ENCODE peak calls at places on chromosomes 2 and 18, in ten cellular contexts. R, Q, P, I, K, X, G, E, M and H are unnamed samples.

GRCh38 chr2:68290825-68291224 is 28.9 kb downstream of the CNRIP1 start:
- DNase-seq in R (no peak), Q (no peak), P (no peak), I (no peak), K (no peak), X (no peak), G (no peak), E (no peak), M (no peak), H (no peak)

GRCh38 chr2:96181529-96181928 is 27.1 kb downstream of the STARD7 start:
- DNase-seq in R (no peak), Q (no peak), P (no peak), I (no peak), K (no peak), X (no peak), G (no peak), E (no peak), M (no peak), H (no peak)

GRCh38 chr2:26458365-26459042 is 19.4 kb downstream of the OTOF start:
- DNase-seq in R (no peak), Q (peak), P (no peak), I (no peak), K (no peak), X (no peak), G (no peak), E (no peak), M (no peak), H (no peak)

GRCh38 chr2:136765736-136766323 is 485 bp downstream of the THSD7B start:
- DNase-seq in R (no peak), Q (peak), P (no peak), I (no peak), K (no peak), X (no peak), G (no peak), E (no peak), M (no peak), H (no peak)

GRCh38 chr2:96539215-96539920 is 2.8 kb downstream of the ARID5A start:
- DNase-seq in R (no peak), Q (no peak), P (no peak), I (no peak), K (no peak), X (no peak), G (no peak), E (no peak), M (no peak), H (no peak)

GRCh38 chr2:172698041-172698863 is 37.4 kb upstream of the RAPGEF4 start:
- DNase-seq in R (no peak), Q (no peak), P (peak), I (no peak), K (peak), X (no peak), G (no peak), E (no peak), M (peak), H (no peak)

GRCh38 chr2:119366161-119366648 is 429 bp downstream of the C2orf76 start:
- DNase-seq in R (no peak), Q (no peak), P (peak), I (no peak), K (no peak), X (no peak), G (no peak), E (no peak), M (peak), H (no peak)

GRCh38 chr2:88860421-88861075 is 169.1 kb downstream of the RPIA start:
- DNase-seq in R (no peak), Q (no peak), P (no peak), I (no peak), K (no peak), X (no peak), G (no peak), E (no peak), M (no peak), H (no peak)

GRCh38 chr2:173119069-173119807 is 43.6 kb downstream of the MAP3K20 start:
- DNase-seq in R (no peak), Q (no peak), P (peak), I (no peak), K (no peak), X (no peak), G (no peak), E (no peak), M (no peak), H (no peak)

GRCh38 chr2:26035110-26035728 is 1.3 kb downstream of the RAB10 start:
- DNase-seq in R (no peak), Q (no peak), P (peak), I (no peak), K (no peak), X (peak), G (no peak), E (no peak), M (no peak), H (peak)

GRCh38 chr2:43642363-43642762 is 5.3 kb downstream of the PLEKHH2 start:
- DNase-seq in R (no peak), Q (no peak), P (no peak), I (no peak), K (no peak), X (no peak), G (no peak), E (no peak), M (no peak), H (no peak)

GRCh38 chr18:12388440-12388839 is 11.4 kb upstream of the AFG3L2 start:
- DNase-seq in R (no peak), Q (no peak), P (no peak), I (no peak), K (no peak), X (no peak), G (no peak), E (no peak), M (no peak), H (no peak)

GRCh38 chr2:67002618-67003371 is 394.3 kb upstream of the ETAA1 start:
- DNase-seq in R (no peak), Q (no peak), P (no peak), I (no peak), K (no peak), X (no peak), G (no peak), E (no peak), M (no peak), H (no peak)

GRCh38 chr2:220764246-220764645 is 807.9 kb downstream of the EPHA4 start:
- DNase-seq in R (no peak), Q (no peak), P (no peak), I (no peak), K (no peak), X (no peak), G (no peak), E (no peak), M (no peak), H (no peak)

GRCh38 chr18:79952457-79952995 is 1.1 kb upstream of the SLC66A2 start:
- DNase-seq in R (no peak), Q (no peak), P (no peak), I (no peak), K (no peak), X (no peak), G (no peak), E (no peak), M (no peak), H (no peak)

GRCh38 chr2:174615951-174616436 is 18.4 kb upstream of the WIPF1 start:
- DNase-seq in R (no peak), Q (no peak), P (no peak), I (no peak), K (peak), X (no peak), G (no peak), E (no peak), M (peak), H (peak)

GRCh38 chr2:121816797-121817196 is 61.3 kb downstream of the TSN start:
- DNase-seq in R (no peak), Q (no peak), P (no peak), I (no peak), K (no peak), X (no peak), G (no peak), E (no peak), M (no peak), H (no peak)

GRCh38 chr2:32235315-32235714 is 29.4 kb downstream of the NLRC4 start:
- DNase-seq in R (no peak), Q (no peak), P (no peak), I (no peak), K (no peak), X (no peak), G (no peak), E (no peak), M (peak), H (no peak)

GRCh38 chr2:45651415-45652089 is at the start of gene PRKCE:
- DNase-seq in R (no peak), Q (peak), P (peak), I (peak), K (no peak), X (peak), G (no peak), E (peak), M (peak), H (no peak)